ENCODE peak calls at places on chromosomes 7 and 10, in eight cellular contexts. One of them, this sample, is unnamed.
A peak's percentile ranks its signal among the peaks of the same experiment; 100 is the strongest.

GRCh38 chr10:12412671-12413368 is 63.5 kb downstream of the CAMK1D start:
- DNase-seq in psoas muscle: no peak
- DNase-seq in spleen: peak; percentile 53
- DNase-seq in GM10248: no peak
- DNase-seq in skeletal muscle cell: no peak
- DNase-seq in Calu3: no peak
- DNase-seq in stimulated activated CD4-positive, alpha-beta T cell treated with anti-CD3 and anti-CD28 coated beads, Interleukin-4, amount 100 ng/mL, for 1 hour: peak; percentile 5
- DNase-seq in NCI-H2081: no peak
- DNase-seq in this sample: no peak

GRCh38 chr7:35025391-35025870 is 11.9 kb downstream of the DPY19L1 start:
- DNase-seq in psoas muscle: no peak
- DNase-seq in spleen: no peak
- DNase-seq in GM10248: no peak
- DNase-seq in skeletal muscle cell: no peak
- DNase-seq in Calu3: no peak
- DNase-seq in stimulated activated CD4-positive, alpha-beta T cell treated with anti-CD3 and anti-CD28 coated beads, Interleukin-4, amount 100 ng/mL, for 1 hour: no peak
- DNase-seq in NCI-H2081: no peak
- DNase-seq in this sample: no peak

GRCh38 chr7:106190589-106191330 is 78.6 kb upstream of the SYPL1 start:
- DNase-seq in psoas muscle: no peak
- DNase-seq in spleen: no peak
- DNase-seq in GM10248: no peak
- DNase-seq in skeletal muscle cell: no peak
- DNase-seq in Calu3: no peak
- DNase-seq in stimulated activated CD4-positive, alpha-beta T cell treated with anti-CD3 and anti-CD28 coated beads, Interleukin-4, amount 100 ng/mL, for 1 hour: no peak
- DNase-seq in NCI-H2081: peak; percentile 69
- DNase-seq in this sample: no peak

GRCh38 chr7:17444673-17445072 is 146.2 kb downstream of the AHR start:
- DNase-seq in psoas muscle: no peak
- DNase-seq in spleen: no peak
- DNase-seq in GM10248: no peak
- DNase-seq in skeletal muscle cell: peak; percentile 26
- DNase-seq in Calu3: peak; percentile 53
- DNase-seq in stimulated activated CD4-positive, alpha-beta T cell treated with anti-CD3 and anti-CD28 coated beads, Interleukin-4, amount 100 ng/mL, for 1 hour: no peak
- DNase-seq in NCI-H2081: no peak
- DNase-seq in this sample: no peak

GRCh38 chr7:117364204-117364755 is 41.4 kb upstream of the WNT2 start:
- DNase-seq in psoas muscle: no peak
- DNase-seq in spleen: no peak
- DNase-seq in GM10248: no peak
- DNase-seq in skeletal muscle cell: no peak
- DNase-seq in Calu3: no peak
- DNase-seq in stimulated activated CD4-positive, alpha-beta T cell treated with anti-CD3 and anti-CD28 coated beads, Interleukin-4, amount 100 ng/mL, for 1 hour: no peak
- DNase-seq in NCI-H2081: no peak
- DNase-seq in this sample: no peak

GRCh38 chr10:119270893-119271361 is 63.6 kb downstream of the GRK5 start:
- DNase-seq in psoas muscle: peak; percentile 75
- DNase-seq in spleen: peak; percentile 94
- DNase-seq in GM10248: peak; percentile 70
- DNase-seq in skeletal muscle cell: no peak
- DNase-seq in Calu3: peak; percentile 28
- DNase-seq in stimulated activated CD4-positive, alpha-beta T cell treated with anti-CD3 and anti-CD28 coated beads, Interleukin-4, amount 100 ng/mL, for 1 hour: peak; percentile 46
- DNase-seq in NCI-H2081: no peak
- DNase-seq in this sample: peak; percentile 83

GRCh38 chr7:14841850-14842249 is 60.7 kb downstream of the DGKB start:
- DNase-seq in psoas muscle: no peak
- DNase-seq in spleen: no peak
- DNase-seq in GM10248: no peak
- DNase-seq in skeletal muscle cell: no peak
- DNase-seq in Calu3: no peak
- DNase-seq in stimulated activated CD4-positive, alpha-beta T cell treated with anti-CD3 and anti-CD28 coated beads, Interleukin-4, amount 100 ng/mL, for 1 hour: no peak
- DNase-seq in NCI-H2081: no peak
- DNase-seq in this sample: no peak

GRCh38 chr7:2785071-2785500 is 59.0 kb downstream of the GNA12 start:
- DNase-seq in psoas muscle: no peak
- DNase-seq in spleen: no peak
- DNase-seq in GM10248: peak; percentile 61
- DNase-seq in skeletal muscle cell: no peak
- DNase-seq in Calu3: no peak
- DNase-seq in stimulated activated CD4-positive, alpha-beta T cell treated with anti-CD3 and anti-CD28 coated beads, Interleukin-4, amount 100 ng/mL, for 1 hour: no peak
- DNase-seq in NCI-H2081: no peak
- DNase-seq in this sample: no peak

GRCh38 chr7:33998487-33998886 is 93.1 kb downstream of the BMPER start:
- DNase-seq in psoas muscle: peak; percentile 48
- DNase-seq in spleen: peak; percentile 32
- DNase-seq in GM10248: no peak
- DNase-seq in skeletal muscle cell: no peak
- DNase-seq in Calu3: no peak
- DNase-seq in stimulated activated CD4-positive, alpha-beta T cell treated with anti-CD3 and anti-CD28 coated beads, Interleukin-4, amount 100 ng/mL, for 1 hour: no peak
- DNase-seq in NCI-H2081: no peak
- DNase-seq in this sample: no peak

GRCh38 chr7:138475377-138475776 is 15.3 kb downstream of the TRIM24 start:
- DNase-seq in psoas muscle: no peak
- DNase-seq in spleen: no peak
- DNase-seq in GM10248: no peak
- DNase-seq in skeletal muscle cell: no peak
- DNase-seq in Calu3: no peak
- DNase-seq in stimulated activated CD4-positive, alpha-beta T cell treated with anti-CD3 and anti-CD28 coated beads, Interleukin-4, amount 100 ng/mL, for 1 hour: no peak
- DNase-seq in NCI-H2081: no peak
- DNase-seq in this sample: no peak

GRCh38 chr10:128064615-128065580 is 61.3 kb downstream of the MKI67 start:
- DNase-seq in psoas muscle: peak; percentile 82
- DNase-seq in spleen: peak; percentile 93
- DNase-seq in GM10248: peak; percentile 53
- DNase-seq in skeletal muscle cell: peak; percentile 41
- DNase-seq in Calu3: no peak
- DNase-seq in stimulated activated CD4-positive, alpha-beta T cell treated with anti-CD3 and anti-CD28 coated beads, Interleukin-4, amount 100 ng/mL, for 1 hour: peak; percentile 72
- DNase-seq in NCI-H2081: no peak
- DNase-seq in this sample: peak; percentile 42

GRCh38 chr10:14904316-14904732 is 25.7 kb downstream of the SUV39H2 start:
- DNase-seq in psoas muscle: no peak
- DNase-seq in spleen: no peak
- DNase-seq in GM10248: peak; percentile 33
- DNase-seq in skeletal muscle cell: no peak
- DNase-seq in Calu3: peak; percentile 30
- DNase-seq in stimulated activated CD4-positive, alpha-beta T cell treated with anti-CD3 and anti-CD28 coated beads, Interleukin-4, amount 100 ng/mL, for 1 hour: peak; percentile 4
- DNase-seq in NCI-H2081: peak; percentile 3
- DNase-seq in this sample: no peak

This sample was measured in right lobe of liver.